ENCODE peak calls at places on chromosome 3, in four cellular contexts. One of them, this sample, is unnamed.

GRCh38 chr3:16325850-16326249 is 60.8 kb downstream of the OXNAD1 start:
- DNase-seq in lower lobe of right lung: no peak
- DNase-seq in hepatocyte: no peak
- DNase-seq in NCI-H524: no peak
- DNase-seq in this sample: no peak

GRCh38 chr3:134359121-134360010 is 14.9 kb downstream of the AMOTL2 start:
- DNase-seq in lower lobe of right lung: peak
- DNase-seq in hepatocyte: no peak
- DNase-seq in NCI-H524: peak
- DNase-seq in this sample: no peak

GRCh38 chr3:150605998-150606641 is 3.0 kb downstream of the SELENOT start:
- DNase-seq in lower lobe of right lung: no peak
- DNase-seq in hepatocyte: no peak
- DNase-seq in NCI-H524: no peak
- DNase-seq in this sample: no peak

GRCh38 chr3:9244495-9245183 is 4.8 kb downstream of the SRGAP3 start:
- DNase-seq in lower lobe of right lung: no peak
- DNase-seq in hepatocyte: no peak
- DNase-seq in NCI-H524: no peak
- DNase-seq in this sample: no peak

GRCh38 chr3:113212155-113212844 is 943 bp downstream of the BOC start:
- DNase-seq in lower lobe of right lung: no peak
- DNase-seq in hepatocyte: peak
- DNase-seq in NCI-H524: no peak
- DNase-seq in this sample: no peak

GRCh38 chr3:122679467-122680291 is 960 bp upstream of the PARP14 start:
- DNase-seq in lower lobe of right lung: no peak
- DNase-seq in hepatocyte: peak
- DNase-seq in NCI-H524: no peak
- DNase-seq in this sample: peak

GRCh38 chr3:12966847-12967750 is 106.1 kb downstream of the IQSEC1 start:
- DNase-seq in lower lobe of right lung: peak
- DNase-seq in hepatocyte: peak
- DNase-seq in NCI-H524: no peak
- DNase-seq in this sample: no peak

GRCh38 chr3:178310833-178311380 is 225.3 kb upstream of the KCNMB2 start:
- DNase-seq in lower lobe of right lung: no peak
- DNase-seq in hepatocyte: no peak
- DNase-seq in NCI-H524: no peak
- DNase-seq in this sample: no peak

GRCh38 chr3:191435981-191436380 is 25.0 kb upstream of the PYDC2 start:
- DNase-seq in lower lobe of right lung: no peak
- DNase-seq in hepatocyte: no peak
- DNase-seq in NCI-H524: no peak
- DNase-seq in this sample: no peak